ENCODE peak calls at places on chromosome 6, in nine cellular contexts. D, E, G, X, H, I, Q, Y and S are unnamed samples.

GRCh38 chr6:31541059-31541657 is 645 bp downstream of the DDX39B start:
- DNase-seq in X (peak), Y (no peak), G (peak), I (peak), H (peak), E (no peak), D (no peak), Q (no peak), S (peak)

GRCh38 chr6:39451831-39452230 is 129.3 kb upstream of the KCNK16 start:
- DNase-seq in E (no peak), G (no peak), H (peak), Y (no peak), I (no peak), X (no peak), D (no peak), Q (no peak), S (no peak)

GRCh38 chr6:16711551-16712249 is 49.6 kb downstream of the ATXN1 start:
- DNase-seq in Q (no peak), X (no peak), I (no peak), H (peak), G (no peak), Y (no peak), D (no peak), E (peak), S (no peak)

GRCh38 chr6:75602164-75602896 is 650 bp downstream of the SENP6 start:
- DNase-seq in Y (no peak), I (peak), X (peak), Q (peak), E (peak), G (no peak), D (peak), H (peak), S (peak)

GRCh38 chr6:29641430-29642213 is 8.6 kb upstream of the GABBR1 start:
- DNase-seq in D (no peak), E (no peak), H (no peak), G (no peak), Y (no peak), I (no peak), X (no peak), Q (no peak), S (no peak)

GRCh38 chr6:2037230-2037926 is 208.0 kb downstream of the GMDS start:
- DNase-seq in Q (no peak), H (peak), X (peak), E (peak), G (no peak), D (no peak), Y (no peak), I (no peak), S (no peak)

GRCh38 chr6:18707714-18708439 is 320.7 kb downstream of the RNF144B start:
- DNase-seq in Q (no peak), G (no peak), I (no peak), E (no peak), X (no peak), H (no peak), Y (no peak), D (no peak), S (no peak)

GRCh38 chr6:25279748-25280616 is 808 bp downstream of the CARMIL1 start:
- DNase-seq in Q (peak), D (peak), Y (no peak), I (peak), X (no peak), H (no peak), E (no peak), G (peak), S (no peak)

GRCh38 chr6:50187212-50188055 is 137.7 kb upstream of the DEFB112 start:
- DNase-seq in E (no peak), X (no peak), G (no peak), Q (no peak), D (no peak), I (no peak), H (no peak), Y (no peak), S (no peak)

GRCh38 chr6:7290079-7290478 is 22.9 kb downstream of the SSR1 start:
- DNase-seq in G (no peak), E (no peak), Q (no peak), Y (no peak), X (no peak), I (no peak), D (no peak), H (no peak), S (no peak)

GRCh38 chr6:151740820-151741219 is 66.7 kb upstream of the ESR1 start:
- DNase-seq in I (no peak), H (no peak), D (no peak), X (no peak), Y (no peak), E (no peak), G (no peak), Q (no peak), S (no peak)

GRCh38 chr6:33118525-33119123 is 42.8 kb downstream of the HLA-DPB1 start:
- DNase-seq in Y (no peak), E (peak), I (peak), H (peak), Q (no peak), D (no peak), G (no peak), X (peak), S (no peak)

GRCh38 chr6:168962886-168963285 is 290.8 kb downstream of the THBS2 start:
- DNase-seq in Y (no peak), E (no peak), X (no peak), Q (no peak), G (no peak), I (no peak), D (no peak), H (no peak), S (peak)

GRCh38 chr6:121951918-121952379 is 447.5 kb upstream of the HSF2 start:
- DNase-seq in I (peak), Y (no peak), X (peak), G (no peak), E (peak), Q (no peak), H (no peak), D (no peak), S (no peak)

GRCh38 chr6:17673543-17674254 is 33.0 kb downstream of the NUP153 start:
- DNase-seq in D (no peak), E (no peak), G (no peak), Y (no peak), H (no peak), X (no peak), I (no peak), Q (no peak), S (no peak)

GRCh38 chr6:22519237-22519636 is 50.1 kb upstream of the HDGFL1 start:
- DNase-seq in X (no peak), G (no peak), Y (no peak), H (no peak), E (no peak), I (no peak), Q (no peak), D (no peak), S (no peak)

GRCh38 chr6:34238507-34239239 is 2.0 kb downstream of the HMGA1 start:
- DNase-seq in I (no peak), X (no peak), Y (no peak), D (no peak), Q (no peak), G (no peak), E (no peak), H (no peak), S (no peak)

GRCh38 chr6:89925826-89926225 is 31.6 kb downstream of the GJA10 start:
- DNase-seq in I (no peak), H (peak), E (no peak), G (no peak), D (no peak), X (peak), Y (no peak), Q (no peak), S (no peak)

GRCh38 chr6:140485740-140486467 is 1111.5 kb upstream of the CITED2 start:
- DNase-seq in I (no peak), H (peak), X (peak), Q (peak), E (peak), D (no peak), G (peak), Y (peak), S (no peak)

GRCh38 chr6:33620158-33620583 is 951 bp upstream of the ITPR3 start:
- DNase-seq in E (peak), H (peak), I (peak), D (no peak), X (no peak), Y (no peak), G (no peak), Q (no peak), S (no peak)

GRCh38 chr6:50047026-50047425 is 2.7 kb downstream of the DEFB112 start:
- DNase-seq in E (no peak), H (no peak), X (no peak), Q (no peak), D (no peak), G (no peak), I (no peak), Y (no peak), S (no peak)

GRCh38 chr6:155327326-155328073 is 13.2 kb upstream of the TFB1M start:
- DNase-seq in G (peak), D (no peak), X (peak), H (peak), Y (no peak), E (peak), Q (no peak), I (peak), S (peak)

GRCh38 chr6:74410630-74411029 is 714.6 kb downstream of the CD109 start:
- DNase-seq in H (no peak), I (no peak), Y (no peak), Q (no peak), G (no peak), X (peak), D (no peak), E (no peak), S (no peak)
- TF ChIP-seq CTCF in H (no peak), I (no peak), Y (no peak), Q (no peak), G (no peak), X (no peak), D (no peak), E (no peak), S (no peak)

GRCh38 chr6:141682391-141682790 is 450.3 kb upstream of the GJE1 start:
- DNase-seq in D (no peak), I (no peak), G (no peak), H (no peak), Q (no peak), X (no peak), Y (no peak), E (no peak), S (no peak)
- TF ChIP-seq POLR2A in D (no peak), I (no peak), G (no peak), H (no peak), Q (no peak), X (no peak), Y (no peak), E (no peak), S (no peak)

DNA sequence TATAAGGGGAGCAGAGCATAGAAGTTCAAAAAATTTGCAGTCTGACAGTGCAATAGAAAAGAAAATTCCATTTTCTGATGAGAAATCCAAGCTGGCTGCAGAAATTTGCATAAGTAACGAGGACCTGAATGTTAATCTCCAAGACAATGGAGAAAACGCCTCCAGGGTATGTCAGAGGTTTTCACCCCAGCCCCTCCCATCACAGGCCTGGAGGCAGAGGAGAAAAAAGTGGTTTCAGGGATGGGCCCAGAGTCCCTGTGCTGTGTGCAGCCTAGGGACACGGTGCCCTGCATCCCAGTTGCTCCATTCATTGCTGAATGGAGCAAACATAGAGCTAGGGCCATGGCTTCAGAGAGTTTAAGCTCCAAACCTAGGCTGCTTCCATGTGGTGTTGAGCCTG is 327.9 kb upstream of the KHDRBS2 start:
- DNase-seq in Y (no peak), E (no peak), I (no peak), X (no peak), H (no peak), D (no peak), Q (no peak), G (no peak), S (no peak)
- TF ChIP-seq CTCF in Y (no peak), E (no peak), I (no peak), X (no peak), H (no peak), D (no peak), Q (no peak), G (no peak), S (no peak)

GRCh38 chr6:53330137-53330536 is 18.6 kb downstream of the ELOVL5 start:
- DNase-seq in I (no peak), Y (no peak), E (no peak), D (no peak), X (no peak), Q (no peak), G (no peak), H (no peak), S (no peak)
- TF ChIP-seq POLR2A in I (no peak), Y (no peak), E (no peak), D (no peak), X (no peak), Q (no peak), G (no peak), H (no peak), S (no peak)